ENCODE peak calls at places on chromosomes 13 and 19, in seven cellular contexts. G is LoVo; E is NCI-H774; D is activated CD4-positive, alpha-beta T cell treated with anti-CD3 and anti-CD28 coated beads, Interleukin-2, amount 10 ng/mL, durations not matched to agents 7 days and 5 days; M is EL; C is thoracic aorta; N is WTC11. L is an unnamed sample.

GRCh38 chr19:35848486-35848885 is 3.8 kb downstream of the NPHS1 start:
- DNase-seq in G (no peak), E (no peak), D (no peak), M (no peak), C (no peak), N (no peak), L (no peak)

GRCh38 chr13:31322025-31322424 is 122.2 kb downstream of the B3GLCT start:
- DNase-seq in G (no peak), E (no peak), D (no peak), M (no peak), C (no peak), N (no peak), L (no peak)

GRCh38 chr13:37700887-37701286 is 102.3 kb upstream of the POSTN start:
- DNase-seq in G (no peak), E (no peak), D (no peak), M (peak), C (no peak), N (no peak), L (no peak)

GRCh38 chr19:15170345-15170744 is 30.4 kb downstream of the NOTCH3 start:
- DNase-seq in G (no peak), E (no peak), D (no peak), M (no peak), C (no peak), N (peak), L (no peak)

GRCh38 chr19:18437481-18438330 is at the start of gene ISYNA1:
- DNase-seq in G (no peak), E (peak), D (peak), M (peak), C (no peak), N (peak), L (no peak)

GRCh38 chr13:36086117-36086516 is 45.1 kb downstream of the DCLK1 start:
- DNase-seq in G (no peak), E (peak), D (no peak), M (no peak), C (no peak), N (peak), L (no peak)

GRCh38 chr13:106373304-106373988 is 162.0 kb downstream of the EFNB2 start:
- DNase-seq in G (no peak), E (no peak), D (no peak), M (peak), C (no peak), N (no peak), L (no peak)

GRCh38 chr19:18425515-18426415 is 6.6 kb downstream of the SSBP4 start:
- DNase-seq in G (no peak), E (no peak), D (no peak), M (peak), C (no peak), N (no peak), L (no peak)

GRCh38 chr19:3275068-3275582 is 50.7 kb downstream of the CELF5 start:
- DNase-seq in G (no peak), E (peak), D (peak), M (no peak), C (no peak), N (peak), L (no peak)

GRCh38 chr13:79393564-79394249 is 12.3 kb downstream of the RBM26 start:
- DNase-seq in G (no peak), E (no peak), D (peak), M (no peak), C (no peak), N (no peak), L (no peak)

GRCh38 chr19:58519087-58519354 is 589 bp downstream of the ZBTB45 start:
- DNase-seq in G (peak), E (peak), D (peak), M (peak), C (no peak), N (peak), L (peak)

GRCh38 chr13:25249001-25249543 is 38.2 kb downstream of the MTMR6 start:
- DNase-seq in G (no peak), E (no peak), D (no peak), M (peak), C (no peak), N (peak), L (peak)

GRCh38 chr19:33864311-33864850 is 67.7 kb downstream of the KCTD15 start:
- DNase-seq in G (peak), E (no peak), D (no peak), M (no peak), C (no peak), N (no peak), L (peak)